ENCODE peak calls at places on chromosomes 13 and 19, in eight cellular contexts. P is glutamatergic neuron; O is activated T-helper 1 cell treated with anti-CD3 and anti-CD28 coated beads, Interleukin-2, amount 50 U/mL, for 16 hours; Q is stimulated activated CD8-positive, alpha-beta memory T cell treated with anti-CD3 and anti-CD28 coated beads, Interleukin-7, amount 100 ng/mL, for 24 hours; R is Kasumi-1; F is stimulated activated CD4-positive, alpha-beta T cell treated with anti-CD3 and anti-CD28 coated beads, Interleukin-15, amount 100 ng/mL, for 1 hour; K is NCI-H510A treated with DMSO at 0.1 percent for 48 hours; Y is substantia nigra. G is an unnamed sample.

GRCh38 chr19:5968431-5969373 is 9.2 kb downstream of the RANBP3 start:
- DNase-seq in R (no peak), Q (no peak), Y (no peak), K (peak; percentile 80), F (no peak), P (no peak), O (no peak), G (no peak)

GRCh38 chr13:43472980-43473379 is 313.8 kb downstream of the ENOX1 start:
- DNase-seq in R (no peak), F (no peak), P (no peak), K (no peak), O (no peak), Q (no peak), Y (no peak), G (no peak)

GRCh38 chr13:91153372-91153771 is 194.1 kb upstream of the MIR17HG start:
- DNase-seq in K (no peak), Y (no peak), Q (no peak), O (no peak), P (no peak), R (no peak), F (no peak), G (no peak)

GRCh38 chr13:48266967-48267639 is 34.1 kb downstream of the ITM2B start:
- DNase-seq in R (no peak), F (no peak), O (no peak), Y (no peak), P (no peak), K (no peak), Q (no peak), G (no peak)

GRCh38 chr19:14114854-14115253 is 2.7 kb downstream of the PRKACA start:
- DNase-seq in K (no peak), R (peak; percentile 62), O (peak; percentile 34), Q (no peak), P (peak; percentile 72), Y (no peak), F (peak; percentile 39), G (peak; percentile 93)

GRCh38 chr13:98656223-98656622 is 79.3 kb upstream of the STK24 start:
- DNase-seq in P (no peak), F (no peak), Q (no peak), K (no peak), R (no peak), Y (no peak), O (no peak), G (no peak)

GRCh38 chr19:23101241-23101640 is 15.6 kb upstream of the ZNF730 start:
- DNase-seq in F (no peak), O (no peak), P (no peak), Q (no peak), K (no peak), R (no peak), Y (no peak), G (no peak)

GRCh38 chr13:76231522-76232167 is 595.5 kb downstream of the LMO7 start:
- DNase-seq in K (no peak), P (no peak), F (no peak), O (no peak), Q (no peak), R (no peak), Y (no peak), G (no peak)

GRCh38 chr19:51030631-51031030 is 4.2 kb downstream of the KLK12 start:
- DNase-seq in K (no peak), O (no peak), R (no peak), Y (no peak), F (no peak), P (no peak), Q (no peak), G (no peak)

G was measured in OCI-M1.